ENCODE peak calls at places on chromosomes 13 and 19, in nine cellular contexts. H is thoracic aorta, E is AG04450, O is uterus, K is brain microvascular endothelial cell, U is testis, J is hepatocyte, W is neuronal stem cell, M is H1. Q is an unnamed sample.

GRCh38 chr19:53101518-53101917 is 1.7 kb downstream of the ZNF160 start:
- DNase-seq in H (no peak), E (no peak), O (no peak), K (peak; percentile 10), U (no peak), J (peak; percentile 64), W (no peak), M (no peak), Q (no peak)

GRCh38 chr19:35942235-35942634 is 6.1 kb downstream of the LRFN3 start:
- DNase-seq in H (no peak), E (no peak), O (no peak), K (no peak), U (no peak), J (no peak), W (no peak), M (no peak), Q (no peak)

GRCh38 chr13:96100457-96101220 is 10.7 kb downstream of the HS6ST3 start:
- DNase-seq in H (no peak), E (no peak), O (no peak), K (no peak), U (no peak), J (no peak), W (no peak), M (no peak), Q (no peak)

GRCh38 chr19:51107406-51108065 is 673 bp downstream of the CTU1 start:
- DNase-seq in H (no peak), E (no peak), O (no peak), K (peak; percentile 25), U (peak; percentile 35), J (peak; percentile 54), W (no peak), M (no peak), Q (no peak)

GRCh38 chr19:12880551-12881171 is 588 bp downstream of the DNASE2 start:
- DNase-seq in H (no peak), E (no peak), O (peak; percentile 30), K (peak; percentile 5), U (peak; percentile 41), J (peak; percentile 47), W (no peak), M (no peak), Q (peak; percentile 57)

GRCh38 chr13:93450226-93450625 is 223.6 kb downstream of the GPC6 start:
- DNase-seq in H (no peak), E (peak; percentile 34), O (no peak), K (no peak), U (no peak), J (no peak), W (no peak), M (no peak), Q (no peak)

GRCh38 chr13:33194820-33195692 is 90.5 kb downstream of the STARD13 start:
- DNase-seq in H (peak; percentile 29), E (peak; percentile 79), O (peak; percentile 60), K (peak; percentile 99), U (no peak), J (peak; percentile 70), W (no peak), M (no peak), Q (no peak)

GRCh38 chr13:98476538-98476966 is 100.4 kb downstream of the STK24 start:
- DNase-seq in H (no peak), E (no peak), O (peak; percentile 50), K (peak; percentile 95), U (no peak), J (no peak), W (no peak), M (no peak), Q (no peak)

GRCh38 chr19:33545209-33545981 is 23.8 kb upstream of the PEPD start:
- DNase-seq in H (no peak), E (no peak), O (no peak), K (no peak), U (no peak), J (no peak), W (no peak), M (no peak), Q (no peak)

GRCh38 chr13:66805657-66806056 is 424.5 kb downstream of the PCDH9 start:
- DNase-seq in H (no peak), E (no peak), O (no peak), K (peak; percentile 81), U (peak; percentile 87), J (no peak), W (no peak), M (no peak), Q (no peak)

GRCh38 chr19:12833747-12834417 is 497 bp downstream of the RTBDN start:
- DNase-seq in H (no peak), E (no peak), O (no peak), K (no peak), U (no peak), J (peak; percentile 56), W (no peak), M (no peak), Q (no peak)

GRCh38 chr13:87893186-87893585 is 222.0 kb downstream of the SLITRK5 start:
- DNase-seq in H (no peak), E (no peak), O (no peak), K (no peak), U (no peak), J (no peak), W (no peak), M (no peak), Q (no peak)

GRCh38 chr13:46983881-46984280 is 87.0 kb upstream of the HTR2A start:
- DNase-seq in H (no peak), E (peak; percentile 8), O (no peak), K (peak; percentile 9), U (no peak), J (peak; percentile 10), W (no peak), M (no peak), Q (no peak)

GRCh38 chr13:98960331-98961203 is 17.3 kb downstream of the DOCK9 start:
- DNase-seq in H (no peak), E (no peak), O (no peak), K (no peak), U (no peak), J (no peak), W (no peak), M (no peak), Q (no peak)

GRCh38 chr19:50476224-50476942 is at the start of the genes EMC10 and GARIN5A:
- DNase-seq in H (peak; percentile 53), E (peak; percentile 86), O (peak; percentile 83), K (peak; percentile 92), U (peak; percentile 94), J (peak; percentile 97), W (peak; percentile 93), M (peak; percentile 93), Q (peak; percentile 89)

GRCh38 chr19:38056646-38057045 is 149.6 kb downstream of the SIPA1L3 start:
- DNase-seq in H (no peak), E (no peak), O (no peak), K (no peak), U (no peak), J (no peak), W (no peak), M (no peak), Q (no peak)

GRCh38 chr19:55947532-55947931 is at the start of gene NLRP8:
- DNase-seq in H (no peak), E (no peak), O (no peak), K (no peak), U (no peak), J (no peak), W (no peak), M (no peak), Q (no peak)

GRCh38 chr19:58346961-58347929 is 6.0 kb downstream of the A1BG start:
- DNase-seq in H (no peak), E (no peak), O (peak; percentile 68), K (peak; percentile 22), U (peak; percentile 65), J (peak; percentile 87), W (peak; percentile 73), M (no peak), Q (peak; percentile 82)

GRCh38 chr19:16449330-16449961 is 22.3 kb downstream of the EPS15L1 start:
- DNase-seq in H (no peak), E (no peak), O (no peak), K (no peak), U (no peak), J (no peak), W (no peak), M (no peak), Q (no peak)

GRCh38 chr13:38577048-38577447 is 109.8 kb upstream of the FREM2 start:
- DNase-seq in H (no peak), E (no peak), O (no peak), K (peak; percentile 3), U (no peak), J (peak; percentile 28), W (no peak), M (no peak), Q (no peak)

GRCh38 chr13:57946361-57946760 is 314.8 kb downstream of the PCDH17 start:
- DNase-seq in H (no peak), E (no peak), O (no peak), K (no peak), U (no peak), J (no peak), W (no peak), M (no peak), Q (no peak)

GRCh38 chr13:50152224-50152623 is 137.0 kb downstream of the KCNRG start:
- DNase-seq in H (no peak), E (no peak), O (no peak), K (no peak), U (no peak), J (no peak), W (no peak), M (no peak), Q (no peak)
- H3K27ac ChIP-seq in H (no peak overlapping the region), E (no peak overlapping the region), O (peak overlapping the region; percentile 3), K (no peak overlapping the region), U (no peak overlapping the region), J (peak overlapping the region; percentile 10), W (no peak overlapping the region), M (no peak overlapping the region), Q (no peak overlapping the region)

GRCh38 chr13:99977334-99977911 is 4.2 kb upstream of the ZIC2 start:
- DNase-seq in H (no peak), E (no peak), O (no peak), K (no peak), U (no peak), J (no peak), W (no peak), M (no peak), Q (no peak)
- H3K4me3 ChIP-seq in H (no peak overlapping the region), E (no peak overlapping the region), O (no peak overlapping the region), K (no peak overlapping the region), U (no peak overlapping the region), J (no peak overlapping the region), W (no peak overlapping the region), M (peak overlapping the region; percentile 85), Q (peak overlapping the region; percentile 68)

DNA sequence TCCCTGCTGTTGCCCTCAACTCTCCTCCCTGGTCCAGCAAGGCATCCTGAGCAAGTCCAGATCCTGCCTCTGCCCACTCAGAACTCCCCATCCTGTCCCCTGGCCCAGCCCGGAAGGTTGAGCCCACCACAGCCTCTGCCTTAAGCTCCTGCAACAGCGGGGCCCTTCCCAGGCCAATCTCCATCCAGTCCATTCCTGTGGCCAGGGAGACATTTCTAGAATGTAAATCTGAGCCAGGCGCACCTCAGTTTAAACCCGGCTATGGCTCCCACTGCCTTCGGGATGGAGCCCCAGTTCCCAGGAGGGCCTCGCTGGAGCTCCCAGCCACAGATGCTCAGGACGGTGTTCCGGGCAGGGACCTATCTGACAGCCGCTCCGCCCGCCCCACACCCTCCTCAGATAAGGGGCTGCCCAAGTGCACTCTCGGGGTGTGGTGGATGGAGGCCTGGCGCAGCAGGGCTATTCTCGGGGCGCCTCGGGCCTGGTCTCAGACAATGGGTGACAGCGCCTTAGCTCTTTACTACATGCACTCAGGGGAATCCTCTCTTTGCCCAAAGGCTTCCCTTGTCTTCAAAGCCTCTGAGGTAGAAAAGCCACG is 5.3 kb downstream of the TRAPPC6A start:
- DNase-seq in H (no peak), E (no peak), O (no peak), K (no peak), U (no peak), J (no peak), W (no peak), M (no peak), Q (no peak)
- H3K27ac ChIP-seq in H (no peak overlapping the region), E (no peak overlapping the region), O (no peak overlapping the region), K (no peak overlapping the region), U (no peak overlapping the region), J (no peak overlapping the region), W (no peak overlapping the region), M (no peak overlapping the region), Q (no peak overlapping the region)

GRCh38 chr19:18009412-18010066 is 1.6 kb downstream of the ARRDC2 start:
- DNase-seq in H (no peak), E (no peak), O (no peak), K (no peak), U (no peak), J (no peak), W (no peak), M (no peak), Q (no peak)
- H3K4me3 ChIP-seq in H (peak overlapping the region; percentile 76), E (no peak overlapping the region), O (no peak overlapping the region), K (no peak overlapping the region), U (no peak overlapping the region), J (no peak overlapping the region), W (no peak overlapping the region), M (no peak overlapping the region), Q (peak overlapping the region; percentile 83)